ENCODE peak calls at places on chromosome 5, in eight cellular contexts. H is AG20443; S is right cardiac atrium; U is LHCN-M2; C is lower lobe of right lung; A is activated CD4-positive, alpha-beta T cell treated with anti-CD3 and anti-CD28 coated beads, Interleukin-2, amount 10 ng/mL, durations not matched to agents 7 days and 5 days; F is WTC11; K is ELR. P is an unnamed sample.

GRCh38 chr5:88092938-88093635 is 175.6 kb downstream of the TMEM161B start:
- DNase-seq in C (no peak), U (no peak), H (no peak), F (no peak), S (no peak), A (no peak), K (no peak), P (no peak)

GRCh38 chr5:83472508-83473343 is 1.2 kb downstream of the VCAN start:
- DNase-seq in F (peak), H (peak), A (peak), S (peak), C (peak), K (peak), U (peak), P (no peak)

GRCh38 chr5:137320056-137321045 is 178.8 kb downstream of the SPOCK1 start:
- DNase-seq in K (peak), U (peak), A (peak), F (peak), H (peak), S (no peak), C (no peak), P (no peak)

GRCh38 chr5:170393958-170394357 is 4.8 kb upstream of the KCNMB1 start:
- DNase-seq in H (no peak), K (no peak), U (no peak), C (no peak), S (no peak), A (no peak), F (no peak), P (no peak)

GRCh38 chr5:175306381-175306780 is 137.6 kb downstream of the DRD1 start:
- DNase-seq in A (no peak), U (no peak), F (no peak), H (no peak), S (no peak), C (no peak), K (no peak), P (no peak)

GRCh38 chr5:102591650-102592049 is 92.8 kb upstream of the SLCO6A1 start:
- DNase-seq in S (no peak), U (no peak), A (no peak), K (no peak), C (no peak), H (no peak), F (no peak), P (no peak)

GRCh38 chr5:54329731-54330709 is 19.6 kb upstream of the ARL15 start:
- DNase-seq in K (peak), H (peak), A (no peak), C (no peak), S (no peak), U (peak), F (no peak), P (peak)

GRCh38 chr5:73170522-73170921 is 2.5 kb upstream of the TMEM174 start:
- DNase-seq in A (peak), H (no peak), C (no peak), K (peak), F (peak), U (peak), S (no peak), P (no peak)

GRCh38 chr5:171714851-171715250 is 70.8 kb upstream of the SMIM23 start:
- DNase-seq in A (no peak), S (no peak), K (no peak), U (no peak), F (no peak), C (no peak), H (no peak), P (no peak)

GRCh38 chr5:142548739-142549275 is 137.1 kb downstream of the FGF1 start:
- DNase-seq in C (no peak), F (peak), H (peak), K (peak), S (peak), A (peak), U (peak), P (peak)

GRCh38 chr5:140595538-140595937 is 30.9 kb downstream of the SLC35A4 start:
- DNase-seq in C (no peak), K (no peak), A (no peak), H (no peak), U (no peak), S (no peak), F (no peak), P (no peak)

GRCh38 chr5:172114875-172115422 is 73.1 kb downstream of the STK10 start:
- DNase-seq in U (no peak), K (no peak), C (peak), F (no peak), A (peak), H (no peak), S (peak), P (no peak)

GRCh38 chr5:58999804-59000595 is 417.1 kb downstream of the RAB3C start:
- DNase-seq in K (peak), H (no peak), U (no peak), F (peak), C (no peak), A (no peak), S (no peak), P (no peak)

GRCh38 chr5:111734597-111734996 is 22.4 kb downstream of the NREP start:
- DNase-seq in A (no peak), C (no peak), S (no peak), U (no peak), K (no peak), F (no peak), H (no peak), P (no peak)

GRCh38 chr5:158384535-158385421 is 525.8 kb upstream of the CLINT1 start:
- DNase-seq in H (peak), U (peak), K (peak), C (no peak), A (no peak), S (no peak), F (no peak), P (peak)

GRCh38 chr5:107505763-107506534 is 164.8 kb downstream of the EFNA5 start:
- DNase-seq in K (no peak), U (no peak), S (no peak), C (no peak), A (no peak), H (no peak), F (no peak), P (no peak)

GRCh38 chr5:113488645-113489184 is 462 bp upstream of the MCC start:
- DNase-seq in H (no peak), U (peak), S (no peak), F (no peak), C (no peak), A (no peak), K (no peak), P (no peak)

GRCh38 chr5:75340714-75341478 is 3.9 kb downstream of the HMGCR start:
- DNase-seq in F (no peak), K (peak), H (no peak), U (no peak), A (no peak), C (no peak), S (no peak), P (no peak)

GRCh38 chr5:96516631-96517071 is 83.6 kb upstream of the PCSK1 start:
- DNase-seq in F (no peak), C (no peak), A (no peak), K (no peak), H (peak), S (no peak), U (peak), P (no peak)

GRCh38 chr5:57468481-57469165 is 14.0 kb downstream of the ACTBL2 start:
- DNase-seq in F (no peak), A (no peak), C (no peak), S (no peak), K (peak), H (peak), U (peak), P (no peak)

GRCh38 chr5:5063533-5063953 is 76.6 kb upstream of the ADAMTS16 start:
- DNase-seq in F (peak), C (no peak), H (no peak), A (no peak), S (no peak), U (no peak), K (peak), P (no peak)

GRCh38 chr5:145104106-145104505 is 731.0 kb downstream of the PRELID2 start:
- DNase-seq in U (no peak), H (no peak), A (no peak), K (no peak), C (no peak), S (no peak), F (no peak), P (no peak)

GRCh38 chr5:36150676-36151433 is 832 bp downstream of the LMBRD2 start:
- DNase-seq in K (peak), A (peak), F (peak), S (peak), C (peak), U (peak), H (peak), P (no peak)

GRCh38 chr5:112346411-112347044 is 72.5 kb downstream of the EPB41L4A start:
- DNase-seq in C (no peak), U (no peak), K (no peak), H (no peak), F (no peak), A (no peak), S (no peak), P (no peak)

GRCh38 chr5:131163315-131164119 is 1.5 kb downstream of the HINT1 start:
- DNase-seq in A (no peak), K (peak), C (no peak), F (no peak), H (no peak), S (no peak), U (peak), P (no peak)

GRCh38 chr5:443239-444151 is 519 bp downstream of the EXOC3 start:
- DNase-seq in S (no peak), U (no peak), H (no peak), K (no peak), A (peak), F (peak), C (no peak), P (no peak)

GRCh38 chr5:98460536-98460935 is 312.9 kb upstream of the RGMB start:
- DNase-seq in S (no peak), C (no peak), F (no peak), A (no peak), K (no peak), H (no peak), U (peak), P (no peak)

GRCh38 chr5:157046041-157046440 is 12.9 kb downstream of the HAVCR1 start:
- DNase-seq in U (peak), S (peak), F (no peak), H (no peak), C (no peak), A (no peak), K (no peak), P (peak)

GRCh38 chr5:97449172-97449571 is 266.1 kb upstream of the RIOK2 start:
- DNase-seq in S (no peak), F (no peak), C (no peak), H (no peak), K (no peak), A (no peak), U (no peak), P (no peak)

P was measured in retinal pigment epithelial cell.